ENCODE peak calls at places on chromosome 16, in nine cellular contexts. U is activated CD4-positive, alpha-beta T cell treated with anti-CD3 and anti-CD28 coated beads for 36 hours; K is activated T-helper 1 cell treated with Interleukin-2 at 50 U/mL for 16 hours; N is T-helper 1 cell; Y is A172; B is stimulated activated CD4-positive, alpha-beta T cell treated with anti-CD3 and anti-CD28 coated beads, Interleukin-2, amount 100 ng/mL, for 24 hours; O is NCI-H2081; G is AG09319; J is globus pallidus. X is an unnamed sample.

GRCh38 chr16:30761427-30761927 is 385 bp downstream of the CFAP119 start:
- DNase-seq in U (peak), K (no peak), N (no peak), Y (peak), B (peak), O (no peak), G (no peak), J (no peak), X (peak)

GRCh38 chr16:30948956-30949654 is at the start of gene ORAI3:
- DNase-seq in U (peak), K (peak), N (no peak), Y (peak), B (peak), O (no peak), G (no peak), J (peak), X (no peak)

GRCh38 chr16:65965632-65966031 is 400.9 kb upstream of the CDH5 start:
- DNase-seq in U (no peak), K (no peak), N (no peak), Y (no peak), B (no peak), O (no peak), G (no peak), J (no peak), X (no peak)

GRCh38 chr16:12729448-12729847 is 74.2 kb downstream of the CPPED1 start:
- DNase-seq in U (no peak), K (no peak), N (no peak), Y (peak), B (no peak), O (no peak), G (peak), J (no peak), X (no peak)

GRCh38 chr16:10907757-10908045 is 30.7 kb downstream of the CIITA start:
- DNase-seq in U (no peak), K (no peak), N (no peak), Y (no peak), B (no peak), O (no peak), G (no peak), J (no peak), X (no peak)

GRCh38 chr16:81938331-81939163 is 72.7 kb downstream of the SDR42E1 start:
- DNase-seq in U (no peak), K (no peak), N (no peak), Y (no peak), B (no peak), O (no peak), G (no peak), J (no peak), X (no peak)

GRCh38 chr16:57607676-57608461 is 20.6 kb upstream of the ADGRG1 start:
- DNase-seq in U (peak), K (no peak), N (no peak), Y (no peak), B (no peak), O (no peak), G (no peak), J (no peak), X (no peak)

GRCh38 chr16:49181812-49182211 is 99.8 kb downstream of the CBLN1 start:
- DNase-seq in U (no peak), K (no peak), N (no peak), Y (no peak), B (no peak), O (no peak), G (no peak), J (no peak), X (no peak)

GRCh38 chr16:54928421-54929089 is 2.1 kb upstream of the IRX5 start:
- DNase-seq in U (peak), K (no peak), N (no peak), Y (peak), B (peak), O (no peak), G (no peak), J (peak), X (peak)

X was measured in HAP-1.